ENCODE peak calls at places on chromosomes 2 and 18, in ten cellular contexts. A, B, Q, R, C, Z, V, F, P and D are unnamed samples. For H3K27me3, the result is how much of the 10 kb centered on the place peaks cover.

GRCh38 chr18:67425724-67426123 is 90.8 kb downstream of the DSEL start:
- DNase-seq in A (no peak), B (no peak), Q (no peak), R (no peak), C (no peak), Z (no peak), V (no peak), F (no peak), P (no peak), D (no peak)

GRCh38 chr2:222319576-222320440 is 21.0 kb upstream of the PAX3 start:
- DNase-seq in A (no peak), B (no peak), Q (no peak), R (no peak), C (no peak), Z (no peak), V (peak), F (peak), P (no peak), D (no peak)

GRCh38 chr2:31296641-31297287 is 62.8 kb downstream of the EHD3 start:
- DNase-seq in A (no peak), B (no peak), Q (no peak), R (no peak), C (no peak), Z (no peak), V (no peak), F (no peak), P (no peak), D (no peak)

GRCh38 chr2:204791230-204791629 is 246.0 kb downstream of the PARD3B start:
- DNase-seq in A (no peak), B (no peak), Q (no peak), R (no peak), C (no peak), Z (no peak), V (no peak), F (no peak), P (no peak), D (no peak)

GRCh38 chr2:141399270-141399669 is 731.5 kb downstream of the LRP1B start:
- DNase-seq in A (no peak), B (no peak), Q (no peak), R (no peak), C (no peak), Z (no peak), V (no peak), F (no peak), P (no peak), D (no peak)

GRCh38 chr2:228720895-228721294 is 539.4 kb upstream of the SPHKAP start:
- DNase-seq in A (no peak), B (no peak), Q (no peak), R (no peak), C (no peak), Z (no peak), V (no peak), F (no peak), P (no peak), D (no peak)

GRCh38 chr2:229257980-229258379 is 13.1 kb downstream of the PID1 start:
- DNase-seq in A (no peak), B (no peak), Q (no peak), R (no peak), C (peak), Z (no peak), V (no peak), F (no peak), P (no peak), D (no peak)

GRCh38 chr2:15337996-15338666 is 223.0 kb downstream of the NBAS start:
- DNase-seq in A (no peak), B (no peak), Q (no peak), R (no peak), C (no peak), Z (no peak), V (no peak), F (no peak), P (no peak), D (no peak)

GRCh38 chr2:215812966-215813365 is 200.4 kb downstream of the MREG start:
- DNase-seq in A (no peak), B (no peak), Q (no peak), R (no peak), C (no peak), Z (no peak), V (no peak), F (no peak), P (no peak), D (no peak)

GRCh38 chr18:34976899-34977786 is 64.1 kb upstream of the MAPRE2 start:
- DNase-seq in A (peak), B (no peak), Q (peak), R (peak), C (peak), Z (no peak), V (peak), F (peak), P (peak), D (peak)

GRCh38 chr2:96953611-96954489 is 32.5 kb downstream of the FAM178B start:
- DNase-seq in A (no peak), B (no peak), Q (peak), R (no peak), C (no peak), Z (no peak), V (no peak), F (peak), P (no peak), D (peak)

GRCh38 chr2:231461516-231461971 is 2.7 kb downstream of the NCL start:
- DNase-seq in A (no peak), B (no peak), Q (no peak), R (no peak), C (no peak), Z (no peak), V (no peak), F (no peak), P (no peak), D (no peak)

GRCh38 chr2:121152861-121153260 is 132.1 kb downstream of the TFCP2L1 start:
- DNase-seq in A (no peak), B (no peak), Q (no peak), R (no peak), C (no peak), Z (no peak), V (no peak), F (no peak), P (no peak), D (no peak)

GRCh38 chr2:121153516-121153915 is 131.5 kb downstream of the TFCP2L1 start:
- DNase-seq in A (no peak), B (no peak), Q (no peak), R (no peak), C (no peak), Z (no peak), V (no peak), F (no peak), P (no peak), D (no peak)

GRCh38 chr2:121150126-121150525 is 134.9 kb downstream of the TFCP2L1 start:
- DNase-seq in A (no peak), B (no peak), Q (no peak), R (no peak), C (no peak), Z (no peak), V (no peak), F (no peak), P (no peak), D (no peak)

GRCh38 chr2:121150713-121151112 is 134.3 kb downstream of the TFCP2L1 start:
- DNase-seq in A (no peak), B (no peak), Q (no peak), R (no peak), C (no peak), Z (no peak), V (no peak), F (no peak), P (no peak), D (no peak)

DNA sequence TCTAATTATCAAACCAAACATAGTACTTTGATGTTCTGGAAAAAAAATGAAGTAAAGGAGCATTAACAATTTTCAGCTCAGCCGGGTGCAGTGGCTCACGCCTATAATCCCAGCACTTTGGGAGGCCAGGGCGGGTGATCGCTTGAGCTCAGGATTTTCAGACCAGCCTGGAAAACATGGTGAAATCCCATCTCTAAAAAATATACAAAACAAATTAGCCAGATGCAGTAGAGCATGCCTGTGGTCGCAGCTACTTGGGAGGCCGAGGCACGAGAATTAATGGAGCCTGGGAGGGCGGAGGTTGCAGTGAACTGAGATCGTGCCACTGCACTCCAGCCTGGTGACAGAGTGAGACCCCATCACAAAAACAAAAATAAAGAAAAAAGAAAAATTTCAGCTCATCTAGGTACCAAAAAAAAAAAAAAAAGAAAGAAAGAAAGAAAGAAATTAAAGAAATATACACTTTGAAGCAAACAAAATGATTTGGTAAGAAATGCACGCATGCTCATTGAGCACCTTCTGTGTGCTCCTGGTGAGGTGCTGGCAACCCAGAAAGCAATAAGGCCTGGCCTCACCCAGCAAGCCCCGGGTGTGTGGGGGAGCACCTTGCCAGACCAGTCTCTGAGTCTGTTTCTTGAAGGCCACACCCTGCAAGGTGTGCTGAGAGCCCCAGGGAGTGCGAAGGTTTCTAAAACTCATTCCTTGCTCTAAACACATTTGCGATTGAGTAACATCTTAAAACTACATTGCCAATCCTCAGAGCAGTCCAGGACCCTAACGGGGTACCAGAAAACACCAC is 133.5 kb downstream of the TFCP2L1 start:
- DNase-seq in A (no peak), B (no peak), Q (no peak), R (no peak), C (no peak), Z (no peak), V (no peak), F (no peak), P (peak), D (no peak)
- H3K27ac ChIP-seq in A (no peak), B (no peak), Q (no peak), R (no peak), C (no peak), Z (no peak), V (no peak), F (no peak), P (peak), D (no peak)

DNA sequence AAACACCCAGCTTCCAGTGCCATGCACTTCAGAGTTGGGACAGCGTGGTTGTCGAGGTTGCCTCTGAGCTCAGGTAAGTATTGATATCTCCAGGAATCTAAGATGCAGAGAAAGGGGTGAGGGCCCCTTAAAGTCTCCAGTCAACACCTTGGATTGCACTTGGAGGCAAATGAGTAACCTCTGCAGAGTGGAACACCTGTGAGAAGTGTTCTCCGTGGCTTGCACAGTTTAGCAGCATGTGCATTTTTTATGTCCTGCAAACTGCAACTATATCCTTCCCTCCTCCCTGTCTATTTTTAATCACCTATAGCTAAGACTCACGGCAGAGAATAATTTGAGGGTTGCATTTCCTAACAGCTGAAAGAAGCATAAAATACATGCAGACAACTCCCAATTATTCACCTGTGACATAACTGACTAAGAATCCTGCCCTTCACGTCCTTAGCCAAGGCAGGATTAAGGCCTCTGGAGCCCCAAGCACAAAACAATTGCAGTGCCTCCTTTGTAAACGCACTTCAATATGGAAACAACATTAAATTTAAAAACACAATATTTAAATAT is 1.6 kb upstream of the ZNF385B start:
- DNase-seq in A (no peak), B (no peak), Q (no peak), R (no peak), C (no peak), Z (no peak), V (no peak), F (no peak), P (no peak), D (no peak)
- H3K27me3 ChIP-seq in A (under half), B (under half), Q (under half), R (under half), C (under half), Z (under half), V (under half), F (under half), P (under half), D (under half)

GRCh38 chr2:190180313-190181065 is 118.0 kb upstream of the MSTN start:
- DNase-seq in A (no peak), B (peak), Q (peak), R (peak), C (no peak), Z (peak), V (peak), F (peak), P (peak), D (peak)
- TF ChIP-seq POLR2A in A (no peak), B (no peak), Q (no peak), R (no peak), C (no peak), Z (no peak), V (no peak), F (no peak), P (no peak), D (no peak)

DNA sequence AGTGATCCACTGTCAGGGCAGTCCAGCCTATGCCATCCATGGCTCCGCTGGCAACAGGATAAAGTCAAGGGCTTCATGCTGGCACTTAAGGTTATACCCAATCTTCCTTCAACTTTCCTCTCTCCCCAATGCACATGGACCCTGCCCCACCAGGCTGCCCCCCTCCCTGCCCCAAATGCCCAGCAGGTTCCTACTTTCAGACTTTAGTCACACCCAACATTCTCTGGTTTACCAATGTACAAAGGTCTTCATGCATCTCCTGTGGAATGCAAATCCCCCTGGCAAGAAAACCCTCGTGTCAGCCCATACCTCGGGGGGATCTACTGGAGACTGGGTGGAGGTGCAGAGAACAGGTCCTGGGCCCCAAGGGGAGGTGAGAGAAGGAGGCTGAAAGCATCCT is 59.3 kb downstream of the MCFD2 start:
- DNase-seq in A (no peak), B (no peak), Q (no peak), R (no peak), C (no peak), Z (no peak), V (no peak), F (no peak), P (no peak), D (no peak)
- H3K27ac ChIP-seq in A (peak), B (peak), Q (peak), R (no peak), C (peak), Z (no peak), V (peak), F (peak), P (peak), D (peak)

GRCh38 chr2:191109888-191110287 is 40.9 kb downstream of the STAT4 start:
- DNase-seq in A (no peak), B (no peak), Q (no peak), R (no peak), C (no peak), Z (no peak), V (no peak), F (no peak), P (no peak), D (no peak)
- H3K27me3 ChIP-seq in A (under half), B (under half), Q (under half), R (under half), C (under half), Z (under half), V (under half), F (under half), P (under half), D (under half)

GRCh38 chr18:80158365-80158764 is 49.3 kb downstream of the ADNP2 start:
- DNase-seq in A (no peak), B (no peak), Q (no peak), R (no peak), C (no peak), Z (no peak), V (no peak), F (no peak), P (no peak), D (no peak)

GRCh38 chr18:80157708-80158343 is 48.8 kb downstream of the ADNP2 start:
- DNase-seq in A (no peak), B (peak), Q (peak), R (peak), C (peak), Z (no peak), V (peak), F (peak), P (peak), D (peak)

GRCh38 chr18:80159713-80160636 is 50.9 kb downstream of the ADNP2 start:
- DNase-seq in A (no peak), B (no peak), Q (peak), R (no peak), C (no peak), Z (peak), V (no peak), F (no peak), P (no peak), D (no peak)

GRCh38 chr18:80163183-80163582 is 54.1 kb downstream of the ADNP2 start:
- DNase-seq in A (no peak), B (no peak), Q (no peak), R (no peak), C (no peak), Z (no peak), V (no peak), F (no peak), P (no peak), D (no peak)

GRCh38 chr18:80161781-80162417 is 52.8 kb downstream of the ADNP2 start:
- DNase-seq in A (no peak), B (no peak), Q (no peak), R (no peak), C (no peak), Z (no peak), V (no peak), F (no peak), P (no peak), D (no peak)
- TF ChIP-seq POLR2A in A (no peak), B (no peak), Q (no peak), R (no peak), C (no peak), Z (no peak), V (no peak), F (no peak), P (no peak), D (no peak)

GRCh38 chr2:13822365-13822764 is 810.2 kb upstream of the LRATD1 start:
- DNase-seq in A (no peak), B (no peak), Q (no peak), R (no peak), C (no peak), Z (peak), V (no peak), F (no peak), P (no peak), D (no peak)

GRCh38 chr2:13818002-13818401 is 814.5 kb upstream of the LRATD1 start:
- DNase-seq in A (no peak), B (no peak), Q (no peak), R (no peak), C (no peak), Z (no peak), V (no peak), F (no peak), P (no peak), D (no peak)

GRCh38 chr2:13821255-13821880 is 811.1 kb upstream of the LRATD1 start:
- DNase-seq in A (no peak), B (no peak), Q (no peak), R (no peak), C (no peak), Z (no peak), V (no peak), F (no peak), P (no peak), D (no peak)

DNA sequence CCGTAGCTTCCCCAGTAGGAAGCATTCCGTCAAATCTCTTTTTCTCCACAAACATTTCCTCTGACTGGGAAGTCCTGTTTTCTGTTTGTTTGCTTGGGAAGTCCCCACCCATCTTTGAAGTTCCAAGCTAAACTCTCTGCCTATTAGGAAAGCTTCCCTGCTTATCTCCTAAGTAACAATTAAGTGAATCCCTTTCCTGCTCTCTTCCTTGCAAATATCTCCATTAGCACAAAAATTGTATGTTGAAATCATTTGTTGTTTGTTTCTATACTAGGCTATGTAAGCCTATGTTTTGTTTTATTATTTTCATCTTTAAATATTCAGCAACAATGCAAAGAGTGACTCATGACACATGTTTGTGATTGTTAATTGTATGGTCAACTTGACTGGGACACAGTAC is 812.6 kb upstream of the LRATD1 start:
- DNase-seq in A (no peak), B (no peak), Q (no peak), R (no peak), C (no peak), Z (no peak), V (no peak), F (no peak), P (no peak), D (no peak)
- H3K27ac ChIP-seq in A (no peak), B (no peak), Q (no peak), R (no peak), C (no peak), Z (no peak), V (no peak), F (no peak), P (no peak), D (no peak)

DNA sequence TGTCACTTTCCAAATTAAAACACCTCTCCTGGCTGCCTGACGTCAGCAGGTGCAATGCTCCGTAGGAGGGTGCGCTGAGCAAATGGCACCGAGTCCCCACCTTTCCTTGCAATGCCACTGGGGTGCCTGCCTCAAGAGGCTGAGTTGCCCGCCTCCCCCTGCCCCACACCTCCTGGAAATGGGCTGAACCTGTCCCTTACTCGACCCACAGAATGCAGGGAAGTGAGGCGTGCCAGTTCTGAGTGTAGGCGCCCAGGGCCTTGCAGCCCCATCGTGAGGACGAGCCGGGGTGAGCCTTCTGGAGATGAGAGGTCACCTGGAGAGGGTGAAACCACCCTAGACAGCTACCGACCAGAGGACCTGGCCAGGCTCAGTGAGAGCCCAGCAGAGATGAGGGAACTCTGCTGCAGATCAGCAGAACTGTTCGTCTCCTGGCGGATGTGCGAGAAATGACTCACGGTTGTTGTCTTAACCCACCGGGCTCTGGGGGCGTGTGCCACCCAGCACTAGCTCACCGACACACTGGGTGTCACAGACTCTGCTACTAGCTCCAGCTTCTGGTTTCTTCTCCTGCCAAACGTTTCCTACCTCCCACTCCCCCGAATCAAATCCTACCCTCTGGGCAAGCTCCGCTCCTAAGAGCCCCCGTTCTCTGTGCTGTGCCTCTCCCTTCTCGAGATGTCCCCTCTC is 168.7 kb upstream of the HDAC4 start:
- DNase-seq in A (no peak), B (no peak), Q (no peak), R (no peak), C (no peak), Z (no peak), V (no peak), F (peak), P (no peak), D (no peak)
- H3K27me3 ChIP-seq in A (under half), B (under half), Q (under half), R (under half), C (under half), Z (under half), V (under half), F (under half), P (under half), D (under half)

GRCh38 chr2:238426568-238427434 is at the start of gene ASB1:
- DNase-seq in A (peak), B (peak), Q (peak), R (peak), C (peak), Z (peak), V (peak), F (peak), P (peak), D (peak)
- TF ChIP-seq POLR2A in A (peak), B (peak), Q (peak), R (peak), C (no peak), Z (no peak), V (no peak), F (no peak), P (no peak), D (no peak)